ENCODE peak calls at places on chromosomes 7 and 10, in five cellular contexts. One of them, this sample, is unnamed.

GRCh38 chr7:97372882-97373281 is 255.4 kb downstream of the SDHAF3 start:
- DNase-seq in tibial artery: no peak
- DNase-seq in pancreas: no peak
- DNase-seq in fibroblast of lung: no peak
- DNase-seq in Calu3: no peak
- DNase-seq in this sample: no peak

GRCh38 chr10:49374740-49375139 is 21.1 kb downstream of the DRGX start:
- DNase-seq in tibial artery: no peak
- DNase-seq in pancreas: no peak
- DNase-seq in fibroblast of lung: no peak
- DNase-seq in Calu3: no peak
- DNase-seq in this sample: no peak

GRCh38 chr10:78360284-78360683 is 326.6 kb downstream of the RPS24 start:
- DNase-seq in tibial artery: no peak
- DNase-seq in pancreas: no peak
- DNase-seq in fibroblast of lung: no peak
- DNase-seq in Calu3: no peak
- DNase-seq in this sample: no peak

GRCh38 chr7:38020134-38020533 is 99.7 kb downstream of the EPDR1 start:
- DNase-seq in tibial artery: peak; percentile 21
- DNase-seq in pancreas: no peak
- DNase-seq in fibroblast of lung: no peak
- DNase-seq in Calu3: no peak
- DNase-seq in this sample: no peak

GRCh38 chr10:103712898-103713498 is 142.4 kb downstream of the SH3PXD2A start:
- DNase-seq in tibial artery: peak; percentile 89
- DNase-seq in pancreas: peak; percentile 60
- DNase-seq in fibroblast of lung: peak; percentile 83
- DNase-seq in Calu3: peak; percentile 80
- DNase-seq in this sample: peak; percentile 67

GRCh38 chr10:5450605-5451384 is 38.4 kb downstream of the NET1 start:
- DNase-seq in tibial artery: no peak
- DNase-seq in pancreas: no peak
- DNase-seq in fibroblast of lung: no peak
- DNase-seq in Calu3: no peak
- DNase-seq in this sample: no peak

GRCh38 chr7:139823855-139824670 is 5.0 kb upstream of the TBXAS1 start:
- DNase-seq in tibial artery: no peak
- DNase-seq in pancreas: no peak
- DNase-seq in fibroblast of lung: peak; percentile 92
- DNase-seq in Calu3: no peak
- DNase-seq in this sample: no peak

GRCh38 chr7:15446722-15447121 is 115.1 kb downstream of the AGMO start:
- DNase-seq in tibial artery: no peak
- DNase-seq in pancreas: no peak
- DNase-seq in fibroblast of lung: no peak
- DNase-seq in Calu3: no peak
- DNase-seq in this sample: no peak

GRCh38 chr10:21020545-21020944 is 123.4 kb upstream of the NEBL start:
- DNase-seq in tibial artery: no peak
- DNase-seq in pancreas: peak; percentile 5
- DNase-seq in fibroblast of lung: no peak
- DNase-seq in Calu3: peak; percentile 30
- DNase-seq in this sample: no peak

GRCh38 chr7:137970263-137970975 is 31.5 kb downstream of the CREB3L2 start:
- DNase-seq in tibial artery: no peak
- DNase-seq in pancreas: no peak
- DNase-seq in fibroblast of lung: peak; percentile 76
- DNase-seq in Calu3: peak; percentile 47
- DNase-seq in this sample: no peak

GRCh38 chr7:100825760-100826545 is 1.4 kb downstream of the EPHB4 start:
- DNase-seq in tibial artery: no peak
- DNase-seq in pancreas: no peak
- DNase-seq in fibroblast of lung: peak; percentile 71
- DNase-seq in Calu3: no peak
- DNase-seq in this sample: no peak

GRCh38 chr10:46522295-46523118 is 34.0 kb downstream of the GPRIN2 start:
- DNase-seq in tibial artery: no peak
- DNase-seq in pancreas: no peak
- DNase-seq in fibroblast of lung: no peak
- DNase-seq in Calu3: no peak
- DNase-seq in this sample: peak; percentile 43

GRCh38 chr7:102152672-102153585 is 133.7 kb upstream of the SH2B2 start:
- DNase-seq in tibial artery: no peak
- DNase-seq in pancreas: no peak
- DNase-seq in fibroblast of lung: peak; percentile 47
- DNase-seq in Calu3: peak; percentile 81
- DNase-seq in this sample: no peak

GRCh38 chr10:102375250-102375649 is 20.3 kb upstream of the NFKB2 start:
- DNase-seq in tibial artery: no peak
- DNase-seq in pancreas: no peak
- DNase-seq in fibroblast of lung: no peak
- DNase-seq in Calu3: no peak
- DNase-seq in this sample: no peak

GRCh38 chr7:76397409-76398183 is 11.9 kb downstream of the SSC4D start:
- DNase-seq in tibial artery: peak; percentile 67
- DNase-seq in pancreas: peak; percentile 76
- DNase-seq in fibroblast of lung: peak; percentile 57
- DNase-seq in Calu3: peak; percentile 88
- DNase-seq in this sample: peak; percentile 73

GRCh38 chr7:47038621-47039020 is 543.3 kb downstream of the TNS3 start:
- DNase-seq in tibial artery: no peak
- DNase-seq in pancreas: no peak
- DNase-seq in fibroblast of lung: no peak
- DNase-seq in Calu3: no peak
- DNase-seq in this sample: no peak

GRCh38 chr10:62043493-62043938 is 142.0 kb downstream of the ARID5B start:
- DNase-seq in tibial artery: no peak
- DNase-seq in pancreas: no peak
- DNase-seq in fibroblast of lung: peak; percentile 40
- DNase-seq in Calu3: no peak
- DNase-seq in this sample: no peak

GRCh38 chr10:24908793-24909423 is 43.5 kb downstream of the PRTFDC1 start:
- DNase-seq in tibial artery: no peak
- DNase-seq in pancreas: no peak
- DNase-seq in fibroblast of lung: peak; percentile 79
- DNase-seq in Calu3: peak; percentile 34
- DNase-seq in this sample: peak; percentile 49

GRCh38 chr10:118704711-118705110 is 50.1 kb downstream of the CACUL1 start:
- DNase-seq in tibial artery: no peak
- DNase-seq in pancreas: no peak
- DNase-seq in fibroblast of lung: no peak
- DNase-seq in Calu3: no peak
- DNase-seq in this sample: no peak

GRCh38 chr7:136000288-136000913 is 23.2 kb upstream of the MTPN start:
- DNase-seq in tibial artery: no peak
- DNase-seq in pancreas: no peak
- DNase-seq in fibroblast of lung: peak; percentile 15
- DNase-seq in Calu3: no peak
- DNase-seq in this sample: no peak

DNA sequence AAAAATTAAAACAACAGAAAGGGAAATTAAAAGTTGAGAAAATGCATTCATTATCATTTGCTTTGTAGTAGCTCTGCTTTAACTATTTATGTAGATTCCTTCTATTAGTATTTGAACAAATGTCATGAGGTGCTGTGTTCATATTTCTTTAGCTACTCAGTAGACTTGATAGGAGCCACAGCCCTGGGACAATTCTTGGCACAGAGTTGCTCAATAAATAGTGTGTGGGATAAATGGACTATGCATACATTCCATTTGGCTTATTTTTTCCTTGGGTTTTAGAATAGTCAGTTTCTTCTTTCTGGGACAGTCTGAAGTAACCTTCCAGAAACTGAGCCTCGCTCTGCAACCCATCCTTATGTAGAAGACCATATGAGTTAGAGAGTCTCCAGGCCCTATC is 13.4 kb downstream of the RPP30 start:
- DNase-seq in tibial artery: no peak
- DNase-seq in pancreas: no peak
- DNase-seq in fibroblast of lung: peak; percentile 81
- DNase-seq in Calu3: no peak
- DNase-seq in this sample: no peak
- TF ChIP-seq CTCF in tibial artery: no peak
- TF ChIP-seq CTCF in pancreas: no peak
- TF ChIP-seq CTCF in fibroblast of lung: no peak
- TF ChIP-seq CTCF in Calu3: no peak
- TF ChIP-seq CTCF in this sample: no peak

GRCh38 chr7:98878365-98879197 is at the start of gene TRRAP:
- DNase-seq in tibial artery: peak; percentile 51
- DNase-seq in pancreas: peak; percentile 70
- DNase-seq in fibroblast of lung: peak; percentile 71
- DNase-seq in Calu3: peak; percentile 69
- DNase-seq in this sample: peak; percentile 60

GRCh38 chr7:98877692-98878364 is 504 bp upstream of the TRRAP start:
- DNase-seq in tibial artery: no peak
- DNase-seq in pancreas: peak; percentile 9
- DNase-seq in fibroblast of lung: no peak
- DNase-seq in Calu3: no peak
- DNase-seq in this sample: no peak

GRCh38 chr7:98880485-98880884 is 2.2 kb downstream of the TRRAP start:
- DNase-seq in tibial artery: no peak
- DNase-seq in pancreas: no peak
- DNase-seq in fibroblast of lung: no peak
- DNase-seq in Calu3: no peak
- DNase-seq in this sample: no peak

GRCh38 chr7:98879989-98880337 is 1.6 kb downstream of the TRRAP start:
- DNase-seq in tibial artery: no peak
- DNase-seq in pancreas: no peak
- DNase-seq in fibroblast of lung: no peak
- DNase-seq in Calu3: no peak
- DNase-seq in this sample: no peak

GRCh38 chr7:98879198-98879988 is 1.1 kb downstream of the TRRAP start:
- DNase-seq in tibial artery: no peak
- DNase-seq in pancreas: peak; percentile 43
- DNase-seq in fibroblast of lung: no peak
- DNase-seq in Calu3: peak; percentile 33
- DNase-seq in this sample: no peak
- TF ChIP-seq CTCF in tibial artery: no peak
- TF ChIP-seq CTCF in pancreas: no peak
- TF ChIP-seq CTCF in fibroblast of lung: no peak
- TF ChIP-seq CTCF in Calu3: no peak
- TF ChIP-seq CTCF in this sample: peak; percentile 74

GRCh38 chr7:157005456-157006204 is 4.8 kb downstream of the MNX1 start:
- DNase-seq in tibial artery: no peak
- DNase-seq in pancreas: no peak
- DNase-seq in fibroblast of lung: no peak
- DNase-seq in Calu3: no peak
- DNase-seq in this sample: no peak

GRCh38 chr7:157004050-157004838 is 6.2 kb downstream of the MNX1 start:
- DNase-seq in tibial artery: no peak
- DNase-seq in pancreas: no peak
- DNase-seq in fibroblast of lung: peak; percentile 48
- DNase-seq in Calu3: no peak
- DNase-seq in this sample: no peak

GRCh38 chr7:157003445-157004049 is 6.9 kb downstream of the MNX1 start:
- DNase-seq in tibial artery: no peak
- DNase-seq in pancreas: no peak
- DNase-seq in fibroblast of lung: no peak
- DNase-seq in Calu3: no peak
- DNase-seq in this sample: no peak

GRCh38 chr7:157006205-157006747 is 4.2 kb downstream of the MNX1 start:
- DNase-seq in tibial artery: no peak
- DNase-seq in pancreas: no peak
- DNase-seq in fibroblast of lung: no peak
- DNase-seq in Calu3: no peak
- DNase-seq in this sample: no peak

GRCh38 chr7:157004839-157005455 is 5.5 kb downstream of the MNX1 start:
- DNase-seq in tibial artery: no peak
- DNase-seq in pancreas: no peak
- DNase-seq in fibroblast of lung: no peak
- DNase-seq in Calu3: no peak
- DNase-seq in this sample: no peak
- TF ChIP-seq CTCF in tibial artery: no peak
- TF ChIP-seq CTCF in pancreas: no peak
- TF ChIP-seq CTCF in fibroblast of lung: no peak
- TF ChIP-seq CTCF in Calu3: no peak
- TF ChIP-seq CTCF in this sample: no peak

GRCh38 chr7:79236352-79237028 is 217.0 kb downstream of the MAGI2 start:
- DNase-seq in tibial artery: no peak
- DNase-seq in pancreas: no peak
- DNase-seq in fibroblast of lung: no peak
- DNase-seq in Calu3: no peak
- DNase-seq in this sample: no peak

GRCh38 chr7:79245623-79246249 is 207.7 kb downstream of the MAGI2 start:
- DNase-seq in tibial artery: no peak
- DNase-seq in pancreas: no peak
- DNase-seq in fibroblast of lung: no peak
- DNase-seq in Calu3: no peak
- DNase-seq in this sample: no peak

GRCh38 chr7:79240413-79240812 is 213.1 kb downstream of the MAGI2 start:
- DNase-seq in tibial artery: no peak
- DNase-seq in pancreas: no peak
- DNase-seq in fibroblast of lung: peak; percentile 16
- DNase-seq in Calu3: no peak
- DNase-seq in this sample: no peak

GRCh38 chr7:79244482-79244881 is 209.0 kb downstream of the MAGI2 start:
- DNase-seq in tibial artery: no peak
- DNase-seq in pancreas: no peak
- DNase-seq in fibroblast of lung: no peak
- DNase-seq in Calu3: no peak
- DNase-seq in this sample: no peak

GRCh38 chr7:79241288-79242055 is 212.0 kb downstream of the MAGI2 start:
- DNase-seq in tibial artery: no peak
- DNase-seq in pancreas: no peak
- DNase-seq in fibroblast of lung: peak; percentile 57
- DNase-seq in Calu3: no peak
- DNase-seq in this sample: no peak
- TF ChIP-seq CTCF in tibial artery: no peak
- TF ChIP-seq CTCF in pancreas: no peak
- TF ChIP-seq CTCF in fibroblast of lung: no peak
- TF ChIP-seq CTCF in Calu3: no peak
- TF ChIP-seq CTCF in this sample: no peak

This sample was measured in CD14-positive monocyte.